ENCODE peak calls at places on chromosome 15, in ten cellular contexts. D, V, O, C, K, Q, A, H, N and P are unnamed samples.

GRCh38 chr15:38414351-38414750 is 39.6 kb upstream of the FAM98B start:
- DNase-seq in D (peak; percentile 48), V (peak; percentile 76), O (peak; percentile 91), C (peak; percentile 69), K (no peak), Q (peak; percentile 30), A (peak; percentile 22), H (peak; percentile 62), N (peak; percentile 72), P (peak; percentile 65)

GRCh38 chr15:101011582-101011981 is 92.4 kb downstream of the LRRK1 start:
- DNase-seq in D (no peak), V (no peak), O (no peak), C (no peak), K (no peak), Q (no peak), A (no peak), H (no peak), N (no peak), P (peak; percentile 64)

GRCh38 chr15:89975482-89976291 is 25.4 kb upstream of the ZNF710 start:
- DNase-seq in D (no peak), V (no peak), O (no peak), C (no peak), K (no peak), Q (no peak), A (no peak), H (no peak), N (no peak), P (no peak)

GRCh38 chr15:77609558-77609957 is 23.2 kb downstream of the LINGO1 start:
- DNase-seq in D (no peak), V (no peak), O (no peak), C (no peak), K (no peak), Q (no peak), A (no peak), H (no peak), N (no peak), P (no peak)

GRCh38 chr15:39595621-39596221 is 14.8 kb downstream of the THBS1 start:
- DNase-seq in D (no peak), V (no peak), O (no peak), C (peak; percentile 18), K (no peak), Q (no peak), A (no peak), H (no peak), N (peak; percentile 95), P (no peak)

GRCh38 chr15:57903626-57904025 is 161.9 kb downstream of the ALDH1A2 start:
- DNase-seq in D (no peak), V (no peak), O (no peak), C (no peak), K (no peak), Q (no peak), A (no peak), H (no peak), N (no peak), P (no peak)

GRCh38 chr15:86329311-86330013 is 249.8 kb downstream of the AGBL1 start:
- DNase-seq in D (no peak), V (no peak), O (no peak), C (no peak), K (no peak), Q (no peak), A (no peak), H (no peak), N (no peak), P (no peak)

GRCh38 chr15:40549894-40550293 is 14.9 kb downstream of the CCDC32 start:
- DNase-seq in D (no peak), V (no peak), O (no peak), C (no peak), K (no peak), Q (no peak), A (no peak), H (no peak), N (no peak), P (no peak)

GRCh38 chr15:50820808-50821382 is 55.4 kb upstream of the SPPL2A start:
- DNase-seq in D (no peak), V (no peak), O (no peak), C (no peak), K (no peak), Q (no peak), A (no peak), H (no peak), N (no peak), P (no peak)

GRCh38 chr15:41866872-41867579 is 26.8 kb downstream of the SPTBN5 start:
- DNase-seq in D (no peak), V (no peak), O (no peak), C (no peak), K (no peak), Q (no peak), A (no peak), H (no peak), N (no peak), P (no peak)

GRCh38 chr15:98958918-98959639 is 48.5 kb downstream of the PGPEP1L start:
- DNase-seq in D (no peak), V (no peak), O (no peak), C (no peak), K (no peak), Q (no peak), A (no peak), H (no peak), N (no peak), P (no peak)

GRCh38 chr15:74319596-74320357 is 47.7 kb downstream of the CYP11A1 start:
- DNase-seq in D (no peak), V (no peak), O (no peak), C (no peak), K (no peak), Q (no peak), A (no peak), H (no peak), N (no peak), P (no peak)

GRCh38 chr15:59347915-59348314 is 24.8 kb downstream of the MYO1E start:
- DNase-seq in D (no peak), V (no peak), O (no peak), C (no peak), K (no peak), Q (no peak), A (no peak), H (no peak), N (no peak), P (no peak)

GRCh38 chr15:25739687-25740121 is 123.4 kb downstream of the ATP10A start:
- DNase-seq in D (peak; percentile 36), V (peak; percentile 4), O (peak; percentile 47), C (peak; percentile 20), K (no peak), Q (no peak), A (peak; percentile 14), H (peak; percentile 48), N (peak; percentile 40), P (peak; percentile 24)

GRCh38 chr15:31248951-31249350 is 77.7 kb upstream of the KLF13 start:
- DNase-seq in D (no peak), V (no peak), O (no peak), C (no peak), K (no peak), Q (no peak), A (no peak), H (no peak), N (no peak), P (no peak)

GRCh38 chr15:26357653-26358052 is 415.2 kb downstream of the GABRB3 start:
- DNase-seq in D (no peak), V (no peak), O (no peak), C (no peak), K (no peak), Q (no peak), A (no peak), H (no peak), N (no peak), P (no peak)

GRCh38 chr15:43285609-43286037 is 18.9 kb upstream of the TGM5 start:
- DNase-seq in D (peak; percentile 84), V (peak; percentile 65), O (peak; percentile 77), C (peak; percentile 69), K (peak; percentile 20), Q (peak; percentile 53), A (peak; percentile 84), H (peak; percentile 74), N (peak; percentile 58), P (peak; percentile 68)

GRCh38 chr15:93042691-93043378 is 46.2 kb downstream of the RGMA start:
- DNase-seq in D (no peak), V (no peak), O (no peak), C (no peak), K (no peak), Q (no peak), A (no peak), H (no peak), N (no peak), P (no peak)

GRCh38 chr15:63388511-63388910 is 6.9 kb upstream of the CA12 start:
- DNase-seq in D (no peak), V (no peak), O (no peak), C (no peak), K (no peak), Q (no peak), A (no peak), H (no peak), N (no peak), P (no peak)

GRCh38 chr15:85722374-85722773 is 72.4 kb downstream of the KLHL25 start:
- DNase-seq in D (no peak), V (no peak), O (no peak), C (no peak), K (no peak), Q (no peak), A (no peak), H (no peak), N (no peak), P (no peak)

GRCh38 chr15:58701376-58701775 is 48.1 kb downstream of the ADAM10 start:
- DNase-seq in D (no peak), V (peak; percentile 28), O (no peak), C (no peak), K (no peak), Q (no peak), A (no peak), H (no peak), N (peak; percentile 17), P (no peak)

GRCh38 chr15:47505712-47506542 is 211.4 kb upstream of the SEMA6D start:
- DNase-seq in D (peak; percentile 8), V (peak; percentile 34), O (peak; percentile 32), C (no peak), K (no peak), Q (no peak), A (no peak), H (no peak), N (peak; percentile 38), P (no peak)

GRCh38 chr15:67253517-67254237 is 784 bp downstream of the AAGAB start:
- DNase-seq in D (no peak), V (no peak), O (peak; percentile 21), C (peak; percentile 40), K (no peak), Q (peak; percentile 10), A (no peak), H (peak; percentile 32), N (peak; percentile 28), P (no peak)

GRCh38 chr15:52101542-52102340 is 10.8 kb downstream of the BCL2L10 start:
- DNase-seq in D (no peak), V (no peak), O (no peak), C (no peak), K (no peak), Q (no peak), A (no peak), H (no peak), N (no peak), P (no peak)

GRCh38 chr15:48556159-48556897 is 89.2 kb downstream of the FBN1 start:
- DNase-seq in D (no peak), V (no peak), O (no peak), C (no peak), K (no peak), Q (no peak), A (no peak), H (no peak), N (peak; percentile 43), P (no peak)

GRCh38 chr15:90564109-90564508 is 34.4 kb downstream of the CRTC3 start:
- DNase-seq in D (no peak), V (no peak), O (no peak), C (no peak), K (no peak), Q (no peak), A (peak; percentile 63), H (no peak), N (no peak), P (no peak)

GRCh38 chr15:85488997-85489396 is 108.6 kb downstream of the AKAP13 start:
- DNase-seq in D (no peak), V (no peak), O (no peak), C (no peak), K (no peak), Q (no peak), A (no peak), H (no peak), N (no peak), P (no peak)

GRCh38 chr15:96362759-96363678 is 32.5 kb downstream of the NR2F2 start:
- DNase-seq in D (no peak), V (no peak), O (no peak), C (no peak), K (no peak), Q (peak; percentile 64), A (no peak), H (no peak), N (no peak), P (no peak)